ENCODE peak calls at places on chromosomes 4 and X, in ten cellular contexts. One of them, this sample, is unnamed.

GRCh38 chrX:39840141-39841126 is 257.3 kb downstream of the BCOR start:
- DNase-seq in mammary epithelial cell: no peak
- DNase-seq in cardiac fibroblast: no peak
- DNase-seq in CD8-positive, alpha-beta T cell: no peak
- DNase-seq in osteoblast: no peak
- DNase-seq in body of pancreas: no peak
- DNase-seq in foreskin fibroblast: no peak
- DNase-seq in spleen: no peak
- DNase-seq in mucosa of descending colon: no peak
- DNase-seq in tibial artery: peak; percentile 87
- DNase-seq in this sample: no peak

GRCh38 chr4:175277816-175278215 is 359.7 kb downstream of the ADAM29 start:
- DNase-seq in mammary epithelial cell: no peak
- DNase-seq in cardiac fibroblast: no peak
- DNase-seq in CD8-positive, alpha-beta T cell: no peak
- DNase-seq in osteoblast: no peak
- DNase-seq in body of pancreas: no peak
- DNase-seq in foreskin fibroblast: no peak
- DNase-seq in spleen: no peak
- DNase-seq in mucosa of descending colon: no peak
- DNase-seq in tibial artery: no peak
- DNase-seq in this sample: no peak

GRCh38 chrX:40087574-40088298 is 10.0 kb downstream of the BCOR start:
- DNase-seq in mammary epithelial cell: no peak
- DNase-seq in cardiac fibroblast: no peak
- DNase-seq in CD8-positive, alpha-beta T cell: no peak
- DNase-seq in osteoblast: peak; percentile 77
- DNase-seq in body of pancreas: no peak
- DNase-seq in foreskin fibroblast: no peak
- DNase-seq in spleen: peak; percentile 23
- DNase-seq in mucosa of descending colon: no peak
- DNase-seq in tibial artery: no peak
- DNase-seq in this sample: no peak

GRCh38 chr4:109554971-109555370 is 5.1 kb upstream of the MCUB start:
- DNase-seq in mammary epithelial cell: no peak
- DNase-seq in cardiac fibroblast: peak; percentile 6
- DNase-seq in CD8-positive, alpha-beta T cell: no peak
- DNase-seq in osteoblast: no peak
- DNase-seq in body of pancreas: no peak
- DNase-seq in foreskin fibroblast: no peak
- DNase-seq in spleen: no peak
- DNase-seq in mucosa of descending colon: no peak
- DNase-seq in tibial artery: no peak
- DNase-seq in this sample: no peak

GRCh38 chrX:150060406-150060805 is 122.1 kb upstream of the EOLA2 start:
- DNase-seq in mammary epithelial cell: peak; percentile 19
- DNase-seq in cardiac fibroblast: no peak
- DNase-seq in CD8-positive, alpha-beta T cell: no peak
- DNase-seq in osteoblast: no peak
- DNase-seq in body of pancreas: no peak
- DNase-seq in foreskin fibroblast: no peak
- DNase-seq in spleen: no peak
- DNase-seq in mucosa of descending colon: no peak
- DNase-seq in tibial artery: no peak
- DNase-seq in this sample: no peak

GRCh38 chrX:108071578-108071977 is 19.8 kb downstream of the PSMD10 start:
- DNase-seq in mammary epithelial cell: no peak
- DNase-seq in cardiac fibroblast: no peak
- DNase-seq in CD8-positive, alpha-beta T cell: no peak
- DNase-seq in osteoblast: no peak
- DNase-seq in body of pancreas: no peak
- DNase-seq in foreskin fibroblast: no peak
- DNase-seq in spleen: no peak
- DNase-seq in mucosa of descending colon: no peak
- DNase-seq in tibial artery: no peak
- DNase-seq in this sample: no peak

GRCh38 chrX:9515973-9516538 is 51.2 kb downstream of the TBL1X start:
- DNase-seq in mammary epithelial cell: no peak
- DNase-seq in cardiac fibroblast: no peak
- DNase-seq in CD8-positive, alpha-beta T cell: no peak
- DNase-seq in osteoblast: no peak
- DNase-seq in body of pancreas: no peak
- DNase-seq in foreskin fibroblast: no peak
- DNase-seq in spleen: no peak
- DNase-seq in mucosa of descending colon: no peak
- DNase-seq in tibial artery: no peak
- DNase-seq in this sample: peak; percentile 46

GRCh38 chr4:39502034-39502658 is 25.1 kb downstream of the UGDH start:
- DNase-seq in mammary epithelial cell: peak; percentile 52
- DNase-seq in cardiac fibroblast: peak; percentile 60
- DNase-seq in CD8-positive, alpha-beta T cell: no peak
- DNase-seq in osteoblast: peak; percentile 88
- DNase-seq in body of pancreas: no peak
- DNase-seq in foreskin fibroblast: peak; percentile 63
- DNase-seq in spleen: no peak
- DNase-seq in mucosa of descending colon: no peak
- DNase-seq in tibial artery: no peak
- DNase-seq in this sample: no peak

GRCh38 chr4:917466-917865 is 14.7 kb downstream of the GAK start:
- DNase-seq in mammary epithelial cell: no peak
- DNase-seq in cardiac fibroblast: no peak
- DNase-seq in CD8-positive, alpha-beta T cell: no peak
- DNase-seq in osteoblast: no peak
- DNase-seq in body of pancreas: no peak
- DNase-seq in foreskin fibroblast: peak; percentile 50
- DNase-seq in spleen: peak; percentile 13
- DNase-seq in mucosa of descending colon: no peak
- DNase-seq in tibial artery: peak; percentile 9
- DNase-seq in this sample: no peak

GRCh38 chrX:27998666-27999065 is 17.4 kb upstream of the DCAF8L1 start:
- DNase-seq in mammary epithelial cell: no peak
- DNase-seq in cardiac fibroblast: no peak
- DNase-seq in CD8-positive, alpha-beta T cell: no peak
- DNase-seq in osteoblast: no peak
- DNase-seq in body of pancreas: no peak
- DNase-seq in foreskin fibroblast: no peak
- DNase-seq in spleen: no peak
- DNase-seq in mucosa of descending colon: no peak
- DNase-seq in tibial artery: no peak
- DNase-seq in this sample: no peak

GRCh38 chrX:132590350-132591026 is 101.7 kb upstream of the MBNL3 start:
- DNase-seq in mammary epithelial cell: no peak
- DNase-seq in cardiac fibroblast: no peak
- DNase-seq in CD8-positive, alpha-beta T cell: no peak
- DNase-seq in osteoblast: no peak
- DNase-seq in body of pancreas: no peak
- DNase-seq in foreskin fibroblast: no peak
- DNase-seq in spleen: no peak
- DNase-seq in mucosa of descending colon: no peak
- DNase-seq in tibial artery: no peak
- DNase-seq in this sample: no peak
- TF ChIP-seq CTCF in mammary epithelial cell: no peak
- TF ChIP-seq CTCF in cardiac fibroblast: no peak
- TF ChIP-seq CTCF in CD8-positive, alpha-beta T cell: no peak
- TF ChIP-seq CTCF in osteoblast: no peak
- TF ChIP-seq CTCF in body of pancreas: no peak
- TF ChIP-seq CTCF in foreskin fibroblast: no peak
- TF ChIP-seq CTCF in spleen: no peak
- TF ChIP-seq CTCF in mucosa of descending colon: no peak
- TF ChIP-seq CTCF in tibial artery: no peak
- TF ChIP-seq CTCF in this sample: no peak

GRCh38 chr4:93830090-93830818 is 1.7 kb downstream of the ATOH1 start:
- DNase-seq in mammary epithelial cell: no peak
- DNase-seq in cardiac fibroblast: no peak
- DNase-seq in CD8-positive, alpha-beta T cell: no peak
- DNase-seq in osteoblast: no peak
- DNase-seq in body of pancreas: no peak
- DNase-seq in foreskin fibroblast: no peak
- DNase-seq in spleen: no peak
- DNase-seq in mucosa of descending colon: no peak
- DNase-seq in tibial artery: no peak
- DNase-seq in this sample: no peak

GRCh38 chr4:93827272-93827947 is 1.1 kb upstream of the ATOH1 start:
- DNase-seq in mammary epithelial cell: no peak
- DNase-seq in cardiac fibroblast: no peak
- DNase-seq in CD8-positive, alpha-beta T cell: no peak
- DNase-seq in osteoblast: no peak
- DNase-seq in body of pancreas: no peak
- DNase-seq in foreskin fibroblast: no peak
- DNase-seq in spleen: no peak
- DNase-seq in mucosa of descending colon: peak; percentile 64
- DNase-seq in tibial artery: no peak
- DNase-seq in this sample: no peak

GRCh38 chr4:93828830-93829530 is 427 bp downstream of the ATOH1 start:
- DNase-seq in mammary epithelial cell: no peak
- DNase-seq in cardiac fibroblast: no peak
- DNase-seq in CD8-positive, alpha-beta T cell: no peak
- DNase-seq in osteoblast: no peak
- DNase-seq in body of pancreas: peak; percentile 15
- DNase-seq in foreskin fibroblast: no peak
- DNase-seq in spleen: no peak
- DNase-seq in mucosa of descending colon: peak; percentile 67
- DNase-seq in tibial artery: no peak
- DNase-seq in this sample: no peak

GRCh38 chr4:93829531-93830089 is 1.1 kb downstream of the ATOH1 start:
- DNase-seq in mammary epithelial cell: no peak
- DNase-seq in cardiac fibroblast: no peak
- DNase-seq in CD8-positive, alpha-beta T cell: no peak
- DNase-seq in osteoblast: no peak
- DNase-seq in body of pancreas: no peak
- DNase-seq in foreskin fibroblast: no peak
- DNase-seq in spleen: no peak
- DNase-seq in mucosa of descending colon: no peak
- DNase-seq in tibial artery: no peak
- DNase-seq in this sample: no peak

DNA sequence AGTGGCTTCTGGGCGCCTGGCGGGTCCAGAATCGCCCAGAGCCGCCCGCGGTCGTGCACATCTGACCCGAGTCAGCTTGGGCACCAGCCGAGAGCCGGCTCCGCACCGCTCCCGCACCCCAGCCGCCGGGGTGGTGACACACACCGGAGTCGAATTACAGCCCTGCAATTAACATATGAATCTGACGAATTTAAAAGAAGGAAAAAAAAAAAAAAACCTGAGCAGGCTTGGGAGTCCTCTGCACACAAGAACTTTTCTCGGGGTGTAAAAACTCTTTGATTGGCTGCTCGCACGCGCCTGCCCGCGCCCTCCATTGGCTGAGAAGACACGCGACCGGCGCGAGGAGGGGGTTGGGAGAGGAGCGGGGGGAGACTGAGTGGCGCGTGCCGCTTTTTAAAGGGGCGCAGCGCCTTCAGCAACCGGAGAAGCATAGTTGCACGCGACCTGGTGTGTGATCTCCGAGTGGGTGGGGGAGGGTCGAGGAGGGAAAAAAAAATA is at the start of gene ATOH1:
- DNase-seq in mammary epithelial cell: peak; percentile 17
- DNase-seq in cardiac fibroblast: no peak
- DNase-seq in CD8-positive, alpha-beta T cell: no peak
- DNase-seq in osteoblast: no peak
- DNase-seq in body of pancreas: peak; percentile 19
- DNase-seq in foreskin fibroblast: no peak
- DNase-seq in spleen: no peak
- DNase-seq in mucosa of descending colon: peak; percentile 84
- DNase-seq in tibial artery: no peak
- DNase-seq in this sample: no peak
- H3K4me3 ChIP-seq in mammary epithelial cell: no peak within 1 kb of the TSS
- H3K4me3 ChIP-seq in cardiac fibroblast: no peak within 1 kb of the TSS
- H3K4me3 ChIP-seq in CD8-positive, alpha-beta T cell: no peak within 1 kb of the TSS
- H3K4me3 ChIP-seq in osteoblast: no peak within 1 kb of the TSS
- H3K4me3 ChIP-seq in body of pancreas: no peak within 1 kb of the TSS
- H3K4me3 ChIP-seq in foreskin fibroblast: peak within 1 kb of the TSS; percentile 13
- H3K4me3 ChIP-seq in spleen: peak within 1 kb of the TSS; percentile 29
- H3K4me3 ChIP-seq in mucosa of descending colon: peak within 1 kb of the TSS; percentile 1
- H3K4me3 ChIP-seq in tibial artery: peak within 1 kb of the TSS; percentile 44
- H3K4me3 ChIP-seq in this sample: no peak within 1 kb of the TSS

GRCh38 chr4:114209589-114209988 is 230.1 kb upstream of the ARSJ start:
- DNase-seq in mammary epithelial cell: no peak
- DNase-seq in cardiac fibroblast: no peak
- DNase-seq in CD8-positive, alpha-beta T cell: no peak
- DNase-seq in osteoblast: no peak
- DNase-seq in body of pancreas: no peak
- DNase-seq in foreskin fibroblast: no peak
- DNase-seq in spleen: no peak
- DNase-seq in mucosa of descending colon: no peak
- DNase-seq in tibial artery: no peak
- DNase-seq in this sample: no peak

GRCh38 chr4:114208747-114209146 is 229.3 kb upstream of the ARSJ start:
- DNase-seq in mammary epithelial cell: peak; percentile 12
- DNase-seq in cardiac fibroblast: no peak
- DNase-seq in CD8-positive, alpha-beta T cell: no peak
- DNase-seq in osteoblast: no peak
- DNase-seq in body of pancreas: no peak
- DNase-seq in foreskin fibroblast: peak; percentile 36
- DNase-seq in spleen: no peak
- DNase-seq in mucosa of descending colon: no peak
- DNase-seq in tibial artery: no peak
- DNase-seq in this sample: no peak
- TF ChIP-seq CTCF in mammary epithelial cell: peak; percentile 51
- TF ChIP-seq CTCF in cardiac fibroblast: peak; percentile 11
- TF ChIP-seq CTCF in CD8-positive, alpha-beta T cell: no peak
- TF ChIP-seq CTCF in osteoblast: peak; percentile 45
- TF ChIP-seq CTCF in body of pancreas: no peak
- TF ChIP-seq CTCF in foreskin fibroblast: no peak
- TF ChIP-seq CTCF in spleen: no peak
- TF ChIP-seq CTCF in mucosa of descending colon: no peak
- TF ChIP-seq CTCF in tibial artery: peak; percentile 44
- TF ChIP-seq CTCF in this sample: no peak

GRCh38 chr4:155208258-155209054 is at the start of gene NPY2R:
- DNase-seq in mammary epithelial cell: no peak
- DNase-seq in cardiac fibroblast: no peak
- DNase-seq in CD8-positive, alpha-beta T cell: no peak
- DNase-seq in osteoblast: peak; percentile 56
- DNase-seq in body of pancreas: no peak
- DNase-seq in foreskin fibroblast: no peak
- DNase-seq in spleen: peak; percentile 69
- DNase-seq in mucosa of descending colon: peak; percentile 41
- DNase-seq in tibial artery: no peak
- DNase-seq in this sample: no peak

DNA sequence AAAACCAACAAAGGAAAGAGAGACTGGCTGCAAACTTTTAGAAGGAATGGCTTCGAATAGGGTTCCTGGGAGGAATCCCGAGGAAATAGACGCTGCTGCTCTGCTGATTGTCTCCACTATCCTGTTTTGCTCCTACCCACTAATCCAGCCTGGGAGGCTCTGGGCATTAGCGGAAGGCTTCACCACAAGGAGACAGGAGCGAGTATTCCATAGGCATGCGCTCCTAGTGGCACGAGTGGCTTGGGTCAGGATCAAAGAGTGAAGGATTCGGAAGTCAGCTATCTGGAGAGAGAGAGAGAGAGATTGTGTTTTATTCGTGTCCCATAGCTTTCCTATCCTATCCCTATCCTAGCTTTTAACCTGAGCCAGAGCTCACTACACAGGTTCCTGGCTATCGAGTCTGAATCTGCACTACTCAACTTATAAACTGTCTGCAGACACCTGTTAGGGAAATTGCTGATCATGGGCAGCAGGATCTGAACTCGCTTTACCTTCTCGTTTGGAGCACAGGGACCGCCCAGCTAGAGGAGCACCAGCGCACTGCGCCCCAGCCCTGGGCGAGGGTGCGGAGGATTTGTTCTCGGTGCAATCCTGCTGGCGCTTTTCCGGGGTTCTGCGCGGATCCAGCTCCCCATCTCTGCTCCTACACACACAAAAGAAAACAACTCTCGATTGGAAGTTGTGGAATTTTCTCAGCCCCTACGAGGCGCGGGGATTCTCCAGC is 740 bp upstream of the NPY2R start:
- DNase-seq in mammary epithelial cell: peak; percentile 1
- DNase-seq in cardiac fibroblast: no peak
- DNase-seq in CD8-positive, alpha-beta T cell: no peak
- DNase-seq in osteoblast: peak; percentile 39
- DNase-seq in body of pancreas: no peak
- DNase-seq in foreskin fibroblast: no peak
- DNase-seq in spleen: no peak
- DNase-seq in mucosa of descending colon: no peak
- DNase-seq in tibial artery: no peak
- DNase-seq in this sample: no peak
- H3K4me3 ChIP-seq in mammary epithelial cell: no peak overlapping the region
- H3K4me3 ChIP-seq in cardiac fibroblast: peak overlapping the region; percentile 25
- H3K4me3 ChIP-seq in CD8-positive, alpha-beta T cell: no peak overlapping the region
- H3K4me3 ChIP-seq in osteoblast: peak overlapping the region; percentile 6
- H3K4me3 ChIP-seq in body of pancreas: no peak overlapping the region
- H3K4me3 ChIP-seq in foreskin fibroblast: no peak overlapping the region
- H3K4me3 ChIP-seq in spleen: peak overlapping the region; percentile 23
- H3K4me3 ChIP-seq in mucosa of descending colon: no peak overlapping the region
- H3K4me3 ChIP-seq in tibial artery: peak overlapping the region; percentile 41
- H3K4me3 ChIP-seq in this sample: no peak overlapping the region